ENCODE peak calls at places on chromosomes 13 and 19, in seven cellular contexts. K is EH, A is iris pigment epithelial cell, J is A549, Y is HCT116, U is RCC 7860, W is OCI-LY7. X is an unnamed sample.
A peak's percentile ranks its signal among the peaks of the same experiment; 100 is the strongest.

GRCh38 chr13:23984541-23984940 is 87.2 kb upstream of the C1QTNF9B start:
- DNase-seq in K (no peak), A (no peak), J (no peak), Y (no peak), U (no peak), W (no peak), X (no peak)

GRCh38 chr13:51953347-51953746 is 57.9 kb downstream of the ATP7B start:
- DNase-seq in K (no peak), A (no peak), J (no peak), Y (no peak), U (no peak), W (no peak), X (no peak)

GRCh38 chr13:79662882-79663281 is 181.9 kb downstream of the NDFIP2 start:
- DNase-seq in K (peak; percentile 6), A (no peak), J (no peak), Y (no peak), U (no peak), W (no peak), X (no peak)

GRCh38 chr19:17511724-17512573 is 500 bp downstream of the PGLS start:
- DNase-seq in K (peak; percentile 83), A (peak; percentile 84), J (peak; percentile 47), Y (peak; percentile 76), U (peak; percentile 51), W (peak; percentile 80), X (peak; percentile 83)

GRCh38 chr13:106132216-106132615 is 403.2 kb downstream of the EFNB2 start:
- DNase-seq in K (no peak), A (no peak), J (no peak), Y (no peak), U (peak; percentile 33), W (no peak), X (no peak)

GRCh38 chr13:57739089-57739488 is 107.5 kb downstream of the PCDH17 start:
- DNase-seq in K (no peak), A (no peak), J (no peak), Y (no peak), U (no peak), W (no peak), X (no peak)

GRCh38 chr19:54299126-54299498 is 13.9 kb downstream of the LILRA5 start:
- DNase-seq in K (no peak), A (no peak), J (no peak), Y (no peak), U (no peak), W (no peak), X (no peak)

GRCh38 chr19:49685845-49686332 is 3.5 kb upstream of the ADM5 start:
- DNase-seq in K (no peak), A (no peak), J (no peak), Y (no peak), U (no peak), W (no peak), X (no peak)

GRCh38 chr19:778910-779653 is 18.2 kb upstream of the PTBP1 start:
- DNase-seq in K (peak; percentile 98), A (peak; percentile 96), J (peak; percentile 52), Y (no peak), U (peak; percentile 86), W (no peak), X (no peak)

GRCh38 chr13:51148952-51149573 is 38.0 kb upstream of the C13orf42 start:
- DNase-seq in K (peak; percentile 57), A (peak; percentile 75), J (no peak), Y (peak; percentile 34), U (no peak), W (peak; percentile 16), X (peak; percentile 49)

GRCh38 chr19:31220540-31220939 is 128.7 kb downstream of the TSHZ3 start:
- DNase-seq in K (peak; percentile 41), A (peak; percentile 19), J (no peak), Y (no peak), U (no peak), W (peak; percentile 67), X (no peak)

GRCh38 chr13:113742445-113743120 is 16.4 kb upstream of the TMEM255B start:
- DNase-seq in K (no peak), A (no peak), J (no peak), Y (no peak), U (no peak), W (no peak), X (no peak)

GRCh38 chr13:40306817-40307216 is 359.6 kb downstream of the FOXO1 start:
- DNase-seq in K (no peak), A (peak; percentile 16), J (no peak), Y (no peak), U (no peak), W (peak; percentile 12), X (no peak)

GRCh38 chr19:7368456-7368855 is 19.7 kb downstream of the ARHGEF18 start:
- DNase-seq in K (no peak), A (no peak), J (no peak), Y (no peak), U (no peak), W (no peak), X (no peak)

GRCh38 chr13:81540777-81541176 is 1199.9 kb upstream of the SPRY2 start:
- DNase-seq in K (no peak), A (peak; percentile 18), J (no peak), Y (no peak), U (no peak), W (no peak), X (no peak)

GRCh38 chr13:21231426-21231945 is 55.0 kb downstream of the MRPL57 start:
- DNase-seq in K (peak; percentile 16), A (no peak), J (no peak), Y (no peak), U (no peak), W (no peak), X (no peak)

GRCh38 chr19:1651548-1652394 is 644 bp downstream of the TCF3 start:
- DNase-seq in K (peak; percentile 44), A (peak; percentile 52), J (peak; percentile 14), Y (no peak), U (no peak), W (peak; percentile 59), X (no peak)

GRCh38 chr13:36533806-36534205 is 101.5 kb downstream of the CCNA1 start:
- DNase-seq in K (no peak), A (no peak), J (no peak), Y (no peak), U (no peak), W (no peak), X (no peak)

GRCh38 chr19:19627442-19627715 is 641 bp downstream of the LPAR2 start:
- DNase-seq in K (no peak), A (no peak), J (no peak), Y (no peak), U (no peak), W (peak; percentile 28), X (no peak)

GRCh38 chr13:95833713-95834112 is 156.8 kb downstream of the DNAJC3 start:
- DNase-seq in K (peak; percentile 25), A (peak; percentile 49), J (no peak), Y (no peak), U (no peak), W (no peak), X (no peak)

GRCh38 chr19:7738023-7738422 is 6.1 kb upstream of the CLEC4G start:
- DNase-seq in K (no peak), A (no peak), J (no peak), Y (no peak), U (no peak), W (no peak), X (no peak)

GRCh38 chr19:10683064-10683426 is 18.2 kb upstream of the QTRT1 start:
- DNase-seq in K (no peak), A (no peak), J (no peak), Y (no peak), U (no peak), W (no peak), X (no peak)

GRCh38 chr19:39342647-39343305 is 555 bp downstream of the SAMD4B start:
- DNase-seq in K (peak; percentile 39), A (peak; percentile 25), J (no peak), Y (no peak), U (no peak), W (no peak), X (peak; percentile 55)

GRCh38 chr13:87172166-87172825 is 498.9 kb upstream of the SLITRK5 start:
- DNase-seq in K (no peak), A (peak; percentile 4), J (no peak), Y (no peak), U (no peak), W (no peak), X (no peak)

GRCh38 chr13:39417643-39418042 is 185.3 kb downstream of the LHFPL6 start:
- DNase-seq in K (peak; percentile 71), A (peak; percentile 79), J (no peak), Y (no peak), U (peak; percentile 47), W (no peak), X (no peak)

GRCh38 chr19:45275370-45275971 is 24.4 kb downstream of the MARK4 start:
- DNase-seq in K (peak; percentile 34), A (peak; percentile 40), J (no peak), Y (no peak), U (no peak), W (no peak), X (peak; percentile 9)

GRCh38 chr19:16016226-16017137 is 59.8 kb upstream of the TPM4 start:
- DNase-seq in K (no peak), A (no peak), J (no peak), Y (no peak), U (no peak), W (no peak), X (peak; percentile 27)

GRCh38 chr19:39412867-39413268 is 399 bp downstream of the PLEKHG2 start:
- DNase-seq in K (no peak), A (no peak), J (no peak), Y (no peak), U (no peak), W (no peak), X (no peak)

X was measured in dorsolateral prefrontal cortex.